ENCODE peak calls at places on chromosome 21, in ten cellular contexts. F is Caki2, B is astrocyte of the spinal cord, Z is thoracic aorta, W is NCI-H774, V is NCI-H1694, P is NCI-H2107, S is GM12878, N is GM04503, Q is ACHN. I is an unnamed sample.

GRCh38 chr21:15437873-15438272 is 291.9 kb upstream of the USP25 start:
- DNase-seq in S (peak), W (no peak), F (peak), V (no peak), N (no peak), B (peak), P (no peak), Z (no peak), Q (no peak), I (no peak)

GRCh38 chr21:33514234-33514633 is 22.7 kb upstream of the DNAJC28 start:
- DNase-seq in F (no peak), P (no peak), Q (no peak), N (peak), V (no peak), Z (no peak), B (no peak), W (no peak), S (no peak), I (no peak)

GRCh38 chr21:45306832-45307571 is 19.3 kb upstream of the POFUT2 start:
- DNase-seq in P (no peak), W (no peak), N (no peak), Q (no peak), Z (peak), S (no peak), V (no peak), F (no peak), B (peak), I (peak)

GRCh38 chr21:46455575-46456385 is 2.9 kb upstream of the DIP2A start:
- DNase-seq in Q (no peak), S (no peak), W (no peak), F (no peak), V (no peak), B (peak), P (no peak), N (no peak), Z (no peak), I (no peak)

GRCh38 chr21:45986316-45987051 is 4.9 kb downstream of the COL6A1 start:
- DNase-seq in V (no peak), W (no peak), N (no peak), S (no peak), P (no peak), Z (no peak), B (no peak), Q (no peak), F (no peak), I (no peak)

GRCh38 chr21:40177979-40178378 is 310.7 kb downstream of the PCP4 start:
- DNase-seq in N (no peak), W (peak), V (no peak), F (no peak), Q (no peak), Z (no peak), B (no peak), P (no peak), S (no peak), I (no peak)

GRCh38 chr21:41947596-41948403 is 6.0 kb downstream of the C2CD2 start:
- DNase-seq in F (no peak), V (no peak), W (no peak), Q (no peak), S (no peak), N (no peak), B (peak), Z (no peak), P (no peak), I (peak)

GRCh38 chr21:44800103-44800502 is 1.5 kb downstream of the UBE2G2 start:
- DNase-seq in F (peak), Q (no peak), B (peak), P (no peak), W (no peak), N (no peak), Z (no peak), V (peak), S (no peak), I (no peak)

GRCh38 chr21:42653492-42654061 is at the start of gene PDE9A:
- DNase-seq in Z (no peak), N (no peak), Q (no peak), P (no peak), W (no peak), B (no peak), V (no peak), F (no peak), S (no peak), I (no peak)

GRCh38 chr21:44895859-44896258 is 22.4 kb upstream of the PTTG1IP start:
- DNase-seq in V (no peak), P (no peak), W (no peak), B (no peak), N (no peak), F (no peak), Z (no peak), Q (no peak), S (no peak), I (no peak)

GRCh38 chr21:25298512-25299491 is 308.5 kb downstream of the MRPL39 start:
- DNase-seq in N (no peak), B (peak), Q (no peak), V (no peak), F (no peak), S (peak), P (no peak), Z (no peak), W (no peak), I (no peak)

GRCh38 chr21:43574741-43575465 is 84.4 kb downstream of the HSF2BP start:
- DNase-seq in F (no peak), P (no peak), Q (no peak), V (no peak), W (no peak), N (no peak), Z (no peak), S (no peak), B (no peak), I (peak)

GRCh38 chr21:45803613-45804340 is 160.3 kb downstream of the PCBP3 start:
- DNase-seq in P (no peak), V (no peak), B (no peak), Z (no peak), Q (no peak), F (no peak), N (no peak), S (no peak), W (no peak), I (no peak)

GRCh38 chr21:44931501-44932365 is 8.1 kb upstream of the SLX9 start:
- DNase-seq in V (no peak), Q (peak), S (no peak), F (no peak), W (no peak), Z (no peak), N (no peak), B (no peak), P (no peak), I (no peak)

GRCh38 chr21:25660233-25660632 is 21.2 kb downstream of the JAM2 start:
- DNase-seq in B (no peak), Z (no peak), S (no peak), V (no peak), N (no peak), P (no peak), F (no peak), W (no peak), Q (no peak), I (no peak)

GRCh38 chr21:34198232-34199120 is 125.1 kb downstream of the MRPS6 start:
- DNase-seq in Z (no peak), W (no peak), S (peak), N (no peak), F (no peak), V (no peak), B (no peak), P (no peak), Q (no peak), I (no peak)

GRCh38 chr21:34881894-34882371 is 167.2 kb downstream of the RUNX1 start:
- DNase-seq in W (no peak), P (no peak), Q (peak), V (no peak), B (peak), S (no peak), Z (no peak), F (peak), N (no peak), I (no peak)

GRCh38 chr21:27681038-27681437 is 714.1 kb upstream of the ADAMTS5 start:
- DNase-seq in N (peak), F (peak), B (no peak), V (no peak), Q (no peak), S (no peak), W (no peak), P (no peak), Z (no peak), I (no peak)

GRCh38 chr21:42264245-42265195 is 45.6 kb downstream of the ABCG1 start:
- DNase-seq in Q (no peak), P (no peak), S (no peak), V (no peak), Z (no peak), W (no peak), B (no peak), F (no peak), N (no peak), I (no peak)

GRCh38 chr21:35352066-35352770 is 303.1 kb upstream of the RUNX1 start:
- DNase-seq in W (no peak), Z (no peak), F (peak), V (no peak), N (peak), B (peak), Q (no peak), P (no peak), S (no peak), I (no peak)

GRCh38 chr21:40671721-40672120 is 175.2 kb downstream of the DSCAM start:
- DNase-seq in F (peak), W (no peak), Q (no peak), S (no peak), N (no peak), B (peak), V (no peak), P (no peak), Z (no peak), I (no peak)

GRCh38 chr21:17780539-17780938 is 38.6 kb downstream of the C21orf91 start:
- DNase-seq in B (no peak), S (peak), F (no peak), Q (no peak), V (no peak), P (no peak), W (no peak), Z (no peak), N (no peak), I (no peak)

GRCh38 chr21:34022557-34023335 is 50.6 kb upstream of the MRPS6 start:
- DNase-seq in P (no peak), F (no peak), V (no peak), Z (no peak), N (no peak), W (no peak), S (no peak), Q (no peak), B (no peak), I (no peak)

GRCh38 chr21:19853061-19853460 is 1145.1 kb upstream of the NCAM2 start:
- DNase-seq in B (no peak), V (no peak), Q (no peak), N (no peak), W (no peak), F (no peak), P (no peak), S (no peak), Z (no peak), I (no peak)

GRCh38 chr21:39094847-39095525 is 88.3 kb downstream of the PSMG1 start:
- DNase-seq in S (no peak), P (no peak), Z (no peak), N (no peak), Q (no peak), B (peak), V (no peak), F (peak), W (no peak), I (no peak)

GRCh38 chr21:46078984-46079356 is 18.9 kb upstream of the COL6A2 start:
- DNase-seq in S (no peak), Z (no peak), B (no peak), W (no peak), P (no peak), F (no peak), Q (no peak), V (no peak), N (no peak), I (peak)

GRCh38 chr21:35198004-35198403 is 148.9 kb upstream of the RUNX1 start:
- DNase-seq in S (no peak), F (peak), V (no peak), P (no peak), Z (no peak), N (peak), Q (peak), W (no peak), B (peak), I (no peak)

GRCh38 chr21:23401278-23401677 is 2206.0 kb downstream of the MRPL39 start:
- DNase-seq in B (no peak), S (no peak), F (peak), V (peak), W (no peak), Q (peak), P (no peak), N (no peak), Z (no peak), I (no peak)

GRCh38 chr21:39867198-39867650 is at the start of gene PCP4:
- DNase-seq in P (peak), N (no peak), S (no peak), V (peak), Z (no peak), F (peak), B (peak), W (peak), Q (peak), I (peak)

GRCh38 chr21:36627242-36627641 is 71.7 kb upstream of the SIM2 start:
- DNase-seq in Q (no peak), P (no peak), N (no peak), B (peak), F (no peak), V (no peak), Z (no peak), S (no peak), W (no peak), I (no peak)

GRCh38 chr21:46555678-46556077 is 49.2 kb downstream of the S100B start:
- DNase-seq in Q (no peak), S (no peak), V (no peak), P (no peak), N (no peak), B (no peak), Z (no peak), W (no peak), F (no peak), I (no peak)

GRCh38 chr21:28516996-28517592 is 475.6 kb downstream of the LTN1 start:
- DNase-seq in Q (peak), P (peak), B (peak), Z (no peak), W (peak), S (peak), N (no peak), V (peak), F (peak), I (peak)